ENCODE peak calls at places on chromosomes 7 and 10, in nine cellular contexts. One of them, this sample, is unnamed.

GRCh38 chr10:33249137-33249536 is 85.3 kb downstream of the NRP1 start:
- DNase-seq in stimulated activated CD4-positive, alpha-beta T cell treated with anti-CD3 and anti-CD28 coated beads, Interleukin-15, amount 100 ng/mL, for 1 hour: no peak
- DNase-seq in endodermal cell: no peak
- DNase-seq in activated CD4-positive, alpha-beta T cell treated with anti-CD3 and anti-CD28 coated beads for 1 hour: no peak
- DNase-seq in adipocyte: no peak
- DNase-seq in GM12865: no peak
- DNase-seq in tibial artery: no peak
- DNase-seq in kidney epithelial cell: no peak
- DNase-seq in stimulated activated CD8-positive, alpha-beta memory T cell treated with anti-CD3 and anti-CD28 coated beads, Interleukin-15, amount 100 ng/mL, for 48 hours: no peak
- DNase-seq in this sample: no peak

GRCh38 chr7:1973321-1974251 is 259.2 kb downstream of the MAD1L1 start:
- DNase-seq in adipocyte: no peak
- DNase-seq in GM12865: no peak
- DNase-seq in kidney epithelial cell: no peak
- DNase-seq in stimulated activated CD8-positive, alpha-beta memory T cell treated with anti-CD3 and anti-CD28 coated beads, Interleukin-15, amount 100 ng/mL, for 48 hours: no peak
- DNase-seq in tibial artery: no peak
- DNase-seq in stimulated activated CD4-positive, alpha-beta T cell treated with anti-CD3 and anti-CD28 coated beads, Interleukin-15, amount 100 ng/mL, for 1 hour: no peak
- DNase-seq in activated CD4-positive, alpha-beta T cell treated with anti-CD3 and anti-CD28 coated beads for 1 hour: no peak
- DNase-seq in endodermal cell: no peak
- DNase-seq in this sample: no peak

GRCh38 chr10:133452453-133452852 is 1.3 kb upstream of the SCART1 start:
- DNase-seq in endodermal cell: no peak
- DNase-seq in stimulated activated CD8-positive, alpha-beta memory T cell treated with anti-CD3 and anti-CD28 coated beads, Interleukin-15, amount 100 ng/mL, for 48 hours: no peak
- DNase-seq in stimulated activated CD4-positive, alpha-beta T cell treated with anti-CD3 and anti-CD28 coated beads, Interleukin-15, amount 100 ng/mL, for 1 hour: no peak
- DNase-seq in activated CD4-positive, alpha-beta T cell treated with anti-CD3 and anti-CD28 coated beads for 1 hour: no peak
- DNase-seq in adipocyte: no peak
- DNase-seq in tibial artery: no peak
- DNase-seq in kidney epithelial cell: no peak
- DNase-seq in GM12865: no peak
- DNase-seq in this sample: no peak

GRCh38 chr10:70534281-70534680 is 55.7 kb downstream of the PALD1 start:
- DNase-seq in adipocyte: no peak
- DNase-seq in kidney epithelial cell: no peak
- DNase-seq in stimulated activated CD4-positive, alpha-beta T cell treated with anti-CD3 and anti-CD28 coated beads, Interleukin-15, amount 100 ng/mL, for 1 hour: no peak
- DNase-seq in stimulated activated CD8-positive, alpha-beta memory T cell treated with anti-CD3 and anti-CD28 coated beads, Interleukin-15, amount 100 ng/mL, for 48 hours: no peak
- DNase-seq in GM12865: no peak
- DNase-seq in endodermal cell: no peak
- DNase-seq in activated CD4-positive, alpha-beta T cell treated with anti-CD3 and anti-CD28 coated beads for 1 hour: no peak
- DNase-seq in tibial artery: no peak
- DNase-seq in this sample: no peak

GRCh38 chr10:17512341-17513001 is 58.1 kb upstream of the ST8SIA6 start:
- DNase-seq in tibial artery: peak; percentile 49
- DNase-seq in activated CD4-positive, alpha-beta T cell treated with anti-CD3 and anti-CD28 coated beads for 1 hour: no peak
- DNase-seq in adipocyte: peak; percentile 92
- DNase-seq in GM12865: peak; percentile 12
- DNase-seq in kidney epithelial cell: peak; percentile 96
- DNase-seq in stimulated activated CD4-positive, alpha-beta T cell treated with anti-CD3 and anti-CD28 coated beads, Interleukin-15, amount 100 ng/mL, for 1 hour: no peak
- DNase-seq in stimulated activated CD8-positive, alpha-beta memory T cell treated with anti-CD3 and anti-CD28 coated beads, Interleukin-15, amount 100 ng/mL, for 48 hours: no peak
- DNase-seq in endodermal cell: no peak
- DNase-seq in this sample: peak; percentile 63

GRCh38 chr7:73704640-73705550 is 14.6 kb downstream of the STX1A start:
- DNase-seq in stimulated activated CD4-positive, alpha-beta T cell treated with anti-CD3 and anti-CD28 coated beads, Interleukin-15, amount 100 ng/mL, for 1 hour: no peak
- DNase-seq in adipocyte: no peak
- DNase-seq in GM12865: no peak
- DNase-seq in kidney epithelial cell: no peak
- DNase-seq in stimulated activated CD8-positive, alpha-beta memory T cell treated with anti-CD3 and anti-CD28 coated beads, Interleukin-15, amount 100 ng/mL, for 48 hours: no peak
- DNase-seq in endodermal cell: no peak
- DNase-seq in tibial artery: no peak
- DNase-seq in activated CD4-positive, alpha-beta T cell treated with anti-CD3 and anti-CD28 coated beads for 1 hour: no peak
- DNase-seq in this sample: no peak

GRCh38 chr7:39394105-39394504 is 172.1 kb upstream of the YAE1 start:
- DNase-seq in stimulated activated CD8-positive, alpha-beta memory T cell treated with anti-CD3 and anti-CD28 coated beads, Interleukin-15, amount 100 ng/mL, for 48 hours: no peak
- DNase-seq in tibial artery: no peak
- DNase-seq in endodermal cell: no peak
- DNase-seq in kidney epithelial cell: no peak
- DNase-seq in GM12865: no peak
- DNase-seq in activated CD4-positive, alpha-beta T cell treated with anti-CD3 and anti-CD28 coated beads for 1 hour: no peak
- DNase-seq in adipocyte: no peak
- DNase-seq in stimulated activated CD4-positive, alpha-beta T cell treated with anti-CD3 and anti-CD28 coated beads, Interleukin-15, amount 100 ng/mL, for 1 hour: no peak
- DNase-seq in this sample: no peak

GRCh38 chr7:111041577-111041976 is 49.4 kb upstream of the LRRN3 start:
- DNase-seq in tibial artery: no peak
- DNase-seq in stimulated activated CD8-positive, alpha-beta memory T cell treated with anti-CD3 and anti-CD28 coated beads, Interleukin-15, amount 100 ng/mL, for 48 hours: no peak
- DNase-seq in kidney epithelial cell: no peak
- DNase-seq in endodermal cell: no peak
- DNase-seq in adipocyte: no peak
- DNase-seq in GM12865: no peak
- DNase-seq in stimulated activated CD4-positive, alpha-beta T cell treated with anti-CD3 and anti-CD28 coated beads, Interleukin-15, amount 100 ng/mL, for 1 hour: no peak
- DNase-seq in activated CD4-positive, alpha-beta T cell treated with anti-CD3 and anti-CD28 coated beads for 1 hour: no peak
- DNase-seq in this sample: no peak

GRCh38 chr10:72297968-72298773 is 24.4 kb downstream of the DDIT4 start:
- DNase-seq in stimulated activated CD8-positive, alpha-beta memory T cell treated with anti-CD3 and anti-CD28 coated beads, Interleukin-15, amount 100 ng/mL, for 48 hours: peak; percentile 95
- DNase-seq in tibial artery: peak; percentile 99
- DNase-seq in adipocyte: peak; percentile 99
- DNase-seq in endodermal cell: peak; percentile 98
- DNase-seq in stimulated activated CD4-positive, alpha-beta T cell treated with anti-CD3 and anti-CD28 coated beads, Interleukin-15, amount 100 ng/mL, for 1 hour: peak; percentile 79
- DNase-seq in activated CD4-positive, alpha-beta T cell treated with anti-CD3 and anti-CD28 coated beads for 1 hour: peak; percentile 84
- DNase-seq in GM12865: peak; percentile 99
- DNase-seq in kidney epithelial cell: peak; percentile 93
- DNase-seq in this sample: peak; percentile 76

GRCh38 chr10:18651324-18652007 is at the start of gene NSUN6:
- DNase-seq in kidney epithelial cell: peak; percentile 53
- DNase-seq in stimulated activated CD8-positive, alpha-beta memory T cell treated with anti-CD3 and anti-CD28 coated beads, Interleukin-15, amount 100 ng/mL, for 48 hours: peak; percentile 86
- DNase-seq in adipocyte: peak; percentile 97
- DNase-seq in GM12865: peak; percentile 94
- DNase-seq in stimulated activated CD4-positive, alpha-beta T cell treated with anti-CD3 and anti-CD28 coated beads, Interleukin-15, amount 100 ng/mL, for 1 hour: peak; percentile 85
- DNase-seq in tibial artery: peak; percentile 89
- DNase-seq in activated CD4-positive, alpha-beta T cell treated with anti-CD3 and anti-CD28 coated beads for 1 hour: peak; percentile 94
- DNase-seq in endodermal cell: peak; percentile 95
- DNase-seq in this sample: peak; percentile 40

GRCh38 chr7:99820408-99821027 is 7.3 kb upstream of the CYP3A43 start:
- DNase-seq in tibial artery: no peak
- DNase-seq in stimulated activated CD8-positive, alpha-beta memory T cell treated with anti-CD3 and anti-CD28 coated beads, Interleukin-15, amount 100 ng/mL, for 48 hours: no peak
- DNase-seq in adipocyte: no peak
- DNase-seq in kidney epithelial cell: no peak
- DNase-seq in stimulated activated CD4-positive, alpha-beta T cell treated with anti-CD3 and anti-CD28 coated beads, Interleukin-15, amount 100 ng/mL, for 1 hour: no peak
- DNase-seq in endodermal cell: no peak
- DNase-seq in activated CD4-positive, alpha-beta T cell treated with anti-CD3 and anti-CD28 coated beads for 1 hour: no peak
- DNase-seq in GM12865: no peak
- DNase-seq in this sample: no peak

GRCh38 chr10:79547973-79548372 is 12.2 kb downstream of the SFTPA2 start:
- DNase-seq in tibial artery: no peak
- DNase-seq in endodermal cell: no peak
- DNase-seq in GM12865: no peak
- DNase-seq in kidney epithelial cell: no peak
- DNase-seq in activated CD4-positive, alpha-beta T cell treated with anti-CD3 and anti-CD28 coated beads for 1 hour: no peak
- DNase-seq in stimulated activated CD4-positive, alpha-beta T cell treated with anti-CD3 and anti-CD28 coated beads, Interleukin-15, amount 100 ng/mL, for 1 hour: no peak
- DNase-seq in stimulated activated CD8-positive, alpha-beta memory T cell treated with anti-CD3 and anti-CD28 coated beads, Interleukin-15, amount 100 ng/mL, for 48 hours: no peak
- DNase-seq in adipocyte: no peak
- DNase-seq in this sample: no peak